ENCODE peak calls at places on chromosomes 5 and 9, in six cellular contexts. One of them, this sample, is unnamed.

GRCh38 chr9:94630281-94630680 is 9.0 kb downstream of the FBP1 start:
- DNase-seq in fibroblast of pulmonary artery: no peak
- DNase-seq in GM12865: no peak
- DNase-seq in WTC11: no peak
- DNase-seq in BE2C: no peak
- DNase-seq in fibroblast of mammary gland: no peak
- DNase-seq in this sample: no peak

GRCh38 chr5:173745123-173745522 is 128.7 kb upstream of the BOD1 start:
- DNase-seq in fibroblast of pulmonary artery: no peak
- DNase-seq in GM12865: peak; percentile 85
- DNase-seq in WTC11: no peak
- DNase-seq in BE2C: peak; percentile 40
- DNase-seq in fibroblast of mammary gland: no peak
- DNase-seq in this sample: no peak

GRCh38 chr5:16160706-16161105 is 18.9 kb downstream of the MARCHF11 start:
- DNase-seq in fibroblast of pulmonary artery: peak; percentile 82
- DNase-seq in GM12865: peak; percentile 62
- DNase-seq in WTC11: no peak
- DNase-seq in BE2C: peak; percentile 64
- DNase-seq in fibroblast of mammary gland: peak; percentile 69
- DNase-seq in this sample: no peak

GRCh38 chr9:110183208-110184145 is 24.5 kb downstream of the C9orf152 start:
- DNase-seq in fibroblast of pulmonary artery: peak; percentile 90
- DNase-seq in GM12865: peak; percentile 83
- DNase-seq in WTC11: peak; percentile 71
- DNase-seq in BE2C: peak; percentile 70
- DNase-seq in fibroblast of mammary gland: peak; percentile 81
- DNase-seq in this sample: peak; percentile 53

GRCh38 chr9:114341152-114341830 is 11.6 kb downstream of the ORM2 start:
- DNase-seq in fibroblast of pulmonary artery: no peak
- DNase-seq in GM12865: no peak
- DNase-seq in WTC11: no peak
- DNase-seq in BE2C: no peak
- DNase-seq in fibroblast of mammary gland: no peak
- DNase-seq in this sample: no peak

GRCh38 chr9:91298304-91298703 is 63.4 kb downstream of the AUH start:
- DNase-seq in fibroblast of pulmonary artery: peak; percentile 68
- DNase-seq in GM12865: no peak
- DNase-seq in WTC11: no peak
- DNase-seq in BE2C: no peak
- DNase-seq in fibroblast of mammary gland: peak; percentile 63
- DNase-seq in this sample: no peak

GRCh38 chr5:107542428-107542827 is 128.3 kb downstream of the EFNA5 start:
- DNase-seq in fibroblast of pulmonary artery: peak; percentile 98
- DNase-seq in GM12865: peak; percentile 81
- DNase-seq in WTC11: no peak
- DNase-seq in BE2C: peak; percentile 93
- DNase-seq in fibroblast of mammary gland: peak; percentile 97
- DNase-seq in this sample: no peak

GRCh38 chr5:134242146-134242545 is 16.3 kb upstream of the PPP2CA start:
- DNase-seq in fibroblast of pulmonary artery: peak; percentile 76
- DNase-seq in GM12865: peak; percentile 41
- DNase-seq in WTC11: no peak
- DNase-seq in BE2C: no peak
- DNase-seq in fibroblast of mammary gland: peak; percentile 96
- DNase-seq in this sample: no peak

GRCh38 chr5:139880416-139881144 is 85.0 kb downstream of the PSD2 start:
- DNase-seq in fibroblast of pulmonary artery: no peak
- DNase-seq in GM12865: no peak
- DNase-seq in WTC11: no peak
- DNase-seq in BE2C: no peak
- DNase-seq in fibroblast of mammary gland: no peak
- DNase-seq in this sample: no peak

GRCh38 chr9:71604197-71605063 is 163.9 kb downstream of the CEMIP2 start:
- DNase-seq in fibroblast of pulmonary artery: peak; percentile 83
- DNase-seq in GM12865: peak; percentile 71
- DNase-seq in WTC11: peak; percentile 83
- DNase-seq in BE2C: peak; percentile 78
- DNase-seq in fibroblast of mammary gland: peak; percentile 68
- DNase-seq in this sample: peak; percentile 81

GRCh38 chr5:123088031-123088805 is 823 bp upstream of the PRDM6 start:
- DNase-seq in fibroblast of pulmonary artery: no peak
- DNase-seq in GM12865: no peak
- DNase-seq in WTC11: peak; percentile 28
- DNase-seq in BE2C: no peak
- DNase-seq in fibroblast of mammary gland: no peak
- DNase-seq in this sample: peak; percentile 38

GRCh38 chr9:29332789-29333188 is 1759.5 kb upstream of the C9orf72 start:
- DNase-seq in fibroblast of pulmonary artery: peak; percentile 80
- DNase-seq in GM12865: no peak
- DNase-seq in WTC11: no peak
- DNase-seq in BE2C: no peak
- DNase-seq in fibroblast of mammary gland: peak; percentile 81
- DNase-seq in this sample: no peak

GRCh38 chr5:121704291-121704690 is 147.4 kb upstream of the FTMT start:
- DNase-seq in fibroblast of pulmonary artery: no peak
- DNase-seq in GM12865: no peak
- DNase-seq in WTC11: no peak
- DNase-seq in BE2C: no peak
- DNase-seq in fibroblast of mammary gland: no peak
- DNase-seq in this sample: no peak

GRCh38 chr5:139482050-139482889 is at the start of gene STING1:
- DNase-seq in fibroblast of pulmonary artery: peak; percentile 99
- DNase-seq in GM12865: peak; percentile 77
- DNase-seq in WTC11: no peak
- DNase-seq in BE2C: peak; percentile 75
- DNase-seq in fibroblast of mammary gland: peak; percentile 96
- DNase-seq in this sample: no peak

GRCh38 chr9:123607987-123608565 is 252.1 kb downstream of the CRB2 start:
- DNase-seq in fibroblast of pulmonary artery: no peak
- DNase-seq in GM12865: peak; percentile 91
- DNase-seq in WTC11: no peak
- DNase-seq in BE2C: no peak
- DNase-seq in fibroblast of mammary gland: no peak
- DNase-seq in this sample: no peak

GRCh38 chr9:92535940-92536850 is at the start of gene ECM2:
- DNase-seq in fibroblast of pulmonary artery: peak; percentile 74
- DNase-seq in GM12865: no peak
- DNase-seq in WTC11: no peak
- DNase-seq in BE2C: no peak
- DNase-seq in fibroblast of mammary gland: peak; percentile 68
- DNase-seq in this sample: no peak

DNA sequence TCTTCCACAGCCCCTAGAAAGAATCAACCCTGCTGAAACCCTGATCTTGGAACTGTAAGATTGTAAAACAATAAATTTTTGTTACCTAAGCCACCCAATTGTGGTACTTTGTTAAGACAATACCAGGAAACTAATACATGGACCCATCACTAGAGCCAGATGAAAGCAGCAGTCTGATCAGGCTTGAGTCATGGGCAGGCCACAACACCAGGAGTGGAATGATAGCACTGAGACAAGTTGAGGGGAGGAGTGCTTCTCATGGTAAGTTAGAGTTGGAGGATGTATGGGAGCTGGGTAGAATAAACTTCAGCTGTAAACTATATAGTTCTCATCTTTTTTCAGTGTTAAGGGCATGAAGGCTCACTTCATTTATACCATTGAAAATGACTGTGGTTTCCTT is 164.4 kb upstream of the OR13F1 start:
- DNase-seq in fibroblast of pulmonary artery: no peak
- DNase-seq in GM12865: no peak
- DNase-seq in WTC11: no peak
- DNase-seq in BE2C: no peak
- DNase-seq in fibroblast of mammary gland: no peak
- DNase-seq in this sample: no peak
- TF ChIP-seq CTCF in fibroblast of pulmonary artery: no peak
- TF ChIP-seq CTCF in GM12865: no peak
- TF ChIP-seq CTCF in WTC11: no peak
- TF ChIP-seq CTCF in BE2C: no peak
- TF ChIP-seq CTCF in fibroblast of mammary gland: no peak
- TF ChIP-seq CTCF in this sample: no peak

DNA sequence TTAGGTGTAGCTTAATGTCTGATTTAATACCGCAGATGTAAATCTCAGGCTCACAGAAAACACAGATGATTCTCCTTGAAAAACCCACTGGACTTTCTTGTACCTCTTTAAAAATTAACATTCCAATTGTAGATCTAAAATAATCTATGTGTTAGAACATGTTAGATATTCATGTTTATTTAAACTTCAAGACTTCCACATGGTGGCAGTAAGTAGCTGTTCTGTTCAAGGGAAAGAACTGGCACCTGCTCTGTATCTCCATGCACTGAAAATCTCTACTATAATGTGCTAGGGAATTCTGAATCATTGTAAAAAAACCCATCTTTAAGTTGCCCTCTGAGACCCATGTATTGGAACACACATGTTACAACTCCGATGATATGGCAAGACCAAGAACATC is 366.9 kb downstream of the DMRTA1 start:
- DNase-seq in fibroblast of pulmonary artery: peak; percentile 0
- DNase-seq in GM12865: peak; percentile 21
- DNase-seq in WTC11: no peak
- DNase-seq in BE2C: no peak
- DNase-seq in fibroblast of mammary gland: peak; percentile 46
- DNase-seq in this sample: no peak
- TF ChIP-seq CTCF in fibroblast of pulmonary artery: no peak
- TF ChIP-seq CTCF in GM12865: peak; percentile 29
- TF ChIP-seq CTCF in WTC11: no peak
- TF ChIP-seq CTCF in BE2C: no peak
- TF ChIP-seq CTCF in fibroblast of mammary gland: peak; percentile 36
- TF ChIP-seq CTCF in this sample: no peak

GRCh38 chr5:18466731-18467130 is 832.5 kb downstream of the TAF11L14 start:
- DNase-seq in fibroblast of pulmonary artery: no peak
- DNase-seq in GM12865: no peak
- DNase-seq in WTC11: no peak
- DNase-seq in BE2C: no peak
- DNase-seq in fibroblast of mammary gland: no peak
- DNase-seq in this sample: no peak

GRCh38 chr5:18465833-18466681 is 831.8 kb downstream of the TAF11L14 start:
- DNase-seq in fibroblast of pulmonary artery: peak; percentile 50
- DNase-seq in GM12865: peak; percentile 54
- DNase-seq in WTC11: peak; percentile 66
- DNase-seq in BE2C: peak; percentile 85
- DNase-seq in fibroblast of mammary gland: peak; percentile 46
- DNase-seq in this sample: peak; percentile 79
- TF ChIP-seq CTCF in fibroblast of pulmonary artery: peak; percentile 62
- TF ChIP-seq CTCF in GM12865: peak; percentile 52
- TF ChIP-seq CTCF in WTC11: peak; percentile 46
- TF ChIP-seq CTCF in BE2C: peak; percentile 95
- TF ChIP-seq CTCF in fibroblast of mammary gland: peak; percentile 65
- TF ChIP-seq CTCF in this sample: peak; percentile 83

GRCh38 chr9:73200694-73201432 is 49.2 kb downstream of the ANXA1 start:
- DNase-seq in fibroblast of pulmonary artery: peak; percentile 58
- DNase-seq in GM12865: peak; percentile 18
- DNase-seq in WTC11: no peak
- DNase-seq in BE2C: no peak
- DNase-seq in fibroblast of mammary gland: peak; percentile 59
- DNase-seq in this sample: no peak
- TF ChIP-seq CTCF in fibroblast of pulmonary artery: peak; percentile 61
- TF ChIP-seq CTCF in GM12865: peak; percentile 38
- TF ChIP-seq CTCF in WTC11: peak; percentile 29
- TF ChIP-seq CTCF in BE2C: peak; percentile 41
- TF ChIP-seq CTCF in fibroblast of mammary gland: peak; percentile 67
- TF ChIP-seq CTCF in this sample: peak; percentile 71

GRCh38 chr5:434443-435146 is 8.4 kb upstream of the EXOC3 start:
- DNase-seq in fibroblast of pulmonary artery: no peak
- DNase-seq in GM12865: no peak
- DNase-seq in WTC11: no peak
- DNase-seq in BE2C: no peak
- DNase-seq in fibroblast of mammary gland: no peak
- DNase-seq in this sample: peak; percentile 8
- TF ChIP-seq CTCF in fibroblast of pulmonary artery: no peak
- TF ChIP-seq CTCF in GM12865: no peak
- TF ChIP-seq CTCF in WTC11: no peak
- TF ChIP-seq CTCF in BE2C: no peak
- TF ChIP-seq CTCF in fibroblast of mammary gland: no peak
- TF ChIP-seq CTCF in this sample: no peak

GRCh38 chr5:33877483-33877882 is 14.3 kb downstream of the ADAMTS12 start:
- DNase-seq in fibroblast of pulmonary artery: no peak
- DNase-seq in GM12865: no peak
- DNase-seq in WTC11: no peak
- DNase-seq in BE2C: no peak
- DNase-seq in fibroblast of mammary gland: no peak
- DNase-seq in this sample: no peak

GRCh38 chr5:33885679-33886078 is 6.1 kb downstream of the ADAMTS12 start:
- DNase-seq in fibroblast of pulmonary artery: no peak
- DNase-seq in GM12865: no peak
- DNase-seq in WTC11: no peak
- DNase-seq in BE2C: no peak
- DNase-seq in fibroblast of mammary gland: no peak
- DNase-seq in this sample: no peak

GRCh38 chr5:33880319-33880718 is 11.5 kb downstream of the ADAMTS12 start:
- DNase-seq in fibroblast of pulmonary artery: no peak
- DNase-seq in GM12865: no peak
- DNase-seq in WTC11: no peak
- DNase-seq in BE2C: no peak
- DNase-seq in fibroblast of mammary gland: no peak
- DNase-seq in this sample: no peak
- TF ChIP-seq CTCF in fibroblast of pulmonary artery: no peak
- TF ChIP-seq CTCF in GM12865: no peak
- TF ChIP-seq CTCF in WTC11: no peak
- TF ChIP-seq CTCF in BE2C: no peak
- TF ChIP-seq CTCF in fibroblast of mammary gland: no peak
- TF ChIP-seq CTCF in this sample: no peak

GRCh38 chr9:79287152-79287766 is 284.5 kb upstream of the TLE4 start:
- DNase-seq in fibroblast of pulmonary artery: no peak
- DNase-seq in GM12865: no peak
- DNase-seq in WTC11: no peak
- DNase-seq in BE2C: no peak
- DNase-seq in fibroblast of mammary gland: no peak
- DNase-seq in this sample: no peak

GRCh38 chr9:79287881-79288280 is 283.9 kb upstream of the TLE4 start:
- DNase-seq in fibroblast of pulmonary artery: no peak
- DNase-seq in GM12865: no peak
- DNase-seq in WTC11: no peak
- DNase-seq in BE2C: no peak
- DNase-seq in fibroblast of mammary gland: no peak
- DNase-seq in this sample: no peak

GRCh38 chr9:79289856-79290255 is 281.9 kb upstream of the TLE4 start:
- DNase-seq in fibroblast of pulmonary artery: no peak
- DNase-seq in GM12865: no peak
- DNase-seq in WTC11: no peak
- DNase-seq in BE2C: no peak
- DNase-seq in fibroblast of mammary gland: no peak
- DNase-seq in this sample: no peak

DNA sequence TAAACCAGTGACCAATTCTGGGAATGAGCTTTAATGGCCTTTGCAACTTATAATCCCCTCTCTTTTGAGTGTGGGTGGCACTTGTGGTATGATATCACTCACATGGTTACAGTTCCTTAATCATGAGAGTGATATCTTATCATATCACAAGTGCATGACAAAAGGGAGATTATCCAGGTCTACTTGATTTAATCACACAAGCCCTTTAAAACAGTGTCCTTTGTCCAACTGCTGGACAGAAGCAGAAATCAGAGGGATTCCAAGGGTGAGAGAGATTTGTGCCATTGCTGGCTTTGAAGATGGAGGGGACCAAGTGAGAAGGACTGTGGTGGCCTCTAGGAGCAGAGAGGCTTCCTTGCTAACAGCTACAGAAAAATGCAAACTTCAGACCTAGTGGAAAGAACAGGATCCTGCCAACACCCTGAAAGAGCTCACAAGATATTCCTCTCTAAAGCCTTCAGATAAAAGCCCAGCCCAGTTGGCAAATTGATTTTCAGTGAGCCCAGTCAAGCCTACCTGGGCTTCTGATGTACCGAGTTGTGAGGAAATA is 279.0 kb upstream of the TLE4 start:
- DNase-seq in fibroblast of pulmonary artery: no peak
- DNase-seq in GM12865: no peak
- DNase-seq in WTC11: no peak
- DNase-seq in BE2C: no peak
- DNase-seq in fibroblast of mammary gland: no peak
- DNase-seq in this sample: no peak
- TF ChIP-seq CTCF in fibroblast of pulmonary artery: no peak
- TF ChIP-seq CTCF in GM12865: no peak
- TF ChIP-seq CTCF in WTC11: no peak
- TF ChIP-seq CTCF in BE2C: no peak
- TF ChIP-seq CTCF in fibroblast of mammary gland: no peak
- TF ChIP-seq CTCF in this sample: no peak

This sample was measured in glutamatergic neuron.